ENCODE peak calls at places on chromosome 14, in nine cellular contexts. One of them, this sample, is unnamed.

GRCh38 chr14:69287096-69287991 is 27.4 kb downstream of the GALNT16 start:
- DNase-seq in brain microvascular endothelial cell: no peak
- DNase-seq in endothelial cell of umbilical vein: no peak
- DNase-seq in uterus: peak; percentile 44
- DNase-seq in CD8-positive, alpha-beta memory T cell: no peak
- DNase-seq in hepatocyte: peak; percentile 29
- DNase-seq in heart right ventricle: no peak
- DNase-seq in CD4-positive, alpha-beta memory T cell: no peak
- DNase-seq in bronchial epithelial cell: no peak
- DNase-seq in this sample: no peak

GRCh38 chr14:37597538-37598084 is 2.2 kb downstream of the TTC6 start:
- DNase-seq in CD8-positive, alpha-beta memory T cell: no peak
- DNase-seq in CD4-positive, alpha-beta memory T cell: no peak
- DNase-seq in hepatocyte: peak; percentile 71
- DNase-seq in heart right ventricle: no peak
- DNase-seq in brain microvascular endothelial cell: no peak
- DNase-seq in endothelial cell of umbilical vein: no peak
- DNase-seq in uterus: no peak
- DNase-seq in bronchial epithelial cell: peak; percentile 59
- DNase-seq in this sample: no peak

GRCh38 chr14:60349663-60350365 is 100.8 kb downstream of the PPM1A start:
- DNase-seq in uterus: no peak
- DNase-seq in brain microvascular endothelial cell: peak; percentile 39
- DNase-seq in endothelial cell of umbilical vein: peak; percentile 51
- DNase-seq in heart right ventricle: peak; percentile 26
- DNase-seq in CD8-positive, alpha-beta memory T cell: no peak
- DNase-seq in bronchial epithelial cell: peak; percentile 48
- DNase-seq in CD4-positive, alpha-beta memory T cell: no peak
- DNase-seq in hepatocyte: peak; percentile 61
- DNase-seq in this sample: no peak

GRCh38 chr14:63204407-63205280 is at the start of gene RHOJ:
- DNase-seq in bronchial epithelial cell: no peak
- DNase-seq in brain microvascular endothelial cell: peak; percentile 19
- DNase-seq in endothelial cell of umbilical vein: no peak
- DNase-seq in CD4-positive, alpha-beta memory T cell: no peak
- DNase-seq in CD8-positive, alpha-beta memory T cell: no peak
- DNase-seq in hepatocyte: peak; percentile 41
- DNase-seq in uterus: peak; percentile 25
- DNase-seq in heart right ventricle: peak; percentile 14
- DNase-seq in this sample: no peak

GRCh38 chr14:45085004-45085403 is 1.1 kb downstream of the PRPF39 start:
- DNase-seq in CD8-positive, alpha-beta memory T cell: no peak
- DNase-seq in endothelial cell of umbilical vein: peak; percentile 46
- DNase-seq in hepatocyte: peak; percentile 38
- DNase-seq in uterus: no peak
- DNase-seq in heart right ventricle: no peak
- DNase-seq in CD4-positive, alpha-beta memory T cell: no peak
- DNase-seq in brain microvascular endothelial cell: no peak
- DNase-seq in bronchial epithelial cell: peak; percentile 29
- DNase-seq in this sample: no peak

GRCh38 chr14:77225254-77225653 is 43.7 kb downstream of the TMEM63C start:
- DNase-seq in heart right ventricle: no peak
- DNase-seq in hepatocyte: no peak
- DNase-seq in CD4-positive, alpha-beta memory T cell: no peak
- DNase-seq in bronchial epithelial cell: no peak
- DNase-seq in CD8-positive, alpha-beta memory T cell: no peak
- DNase-seq in endothelial cell of umbilical vein: no peak
- DNase-seq in brain microvascular endothelial cell: no peak
- DNase-seq in uterus: no peak
- DNase-seq in this sample: no peak

GRCh38 chr14:68137704-68138619 is 318.4 kb downstream of the RAD51B start:
- DNase-seq in hepatocyte: peak; percentile 86
- DNase-seq in heart right ventricle: peak; percentile 6
- DNase-seq in bronchial epithelial cell: peak; percentile 100
- DNase-seq in uterus: peak; percentile 35
- DNase-seq in CD4-positive, alpha-beta memory T cell: no peak
- DNase-seq in endothelial cell of umbilical vein: peak; percentile 12
- DNase-seq in CD8-positive, alpha-beta memory T cell: no peak
- DNase-seq in brain microvascular endothelial cell: peak; percentile 99
- DNase-seq in this sample: peak; percentile 86

GRCh38 chr14:77022219-77022852 is 6.2 kb downstream of the IRF2BPL start:
- DNase-seq in bronchial epithelial cell: no peak
- DNase-seq in endothelial cell of umbilical vein: no peak
- DNase-seq in uterus: no peak
- DNase-seq in brain microvascular endothelial cell: no peak
- DNase-seq in heart right ventricle: no peak
- DNase-seq in CD4-positive, alpha-beta memory T cell: no peak
- DNase-seq in CD8-positive, alpha-beta memory T cell: no peak
- DNase-seq in hepatocyte: peak; percentile 17
- DNase-seq in this sample: no peak

GRCh38 chr14:100547633-100548294 is 39.5 kb downstream of the BEGAIN start:
- DNase-seq in brain microvascular endothelial cell: peak; percentile 3
- DNase-seq in uterus: peak; percentile 63
- DNase-seq in hepatocyte: no peak
- DNase-seq in heart right ventricle: peak; percentile 38
- DNase-seq in endothelial cell of umbilical vein: peak; percentile 34
- DNase-seq in CD4-positive, alpha-beta memory T cell: peak; percentile 79
- DNase-seq in CD8-positive, alpha-beta memory T cell: peak; percentile 23
- DNase-seq in bronchial epithelial cell: peak; percentile 55
- DNase-seq in this sample: peak; percentile 52

GRCh38 chr14:24289649-24290283 is 9.8 kb downstream of the DHRS1 start:
- DNase-seq in brain microvascular endothelial cell: no peak
- DNase-seq in heart right ventricle: no peak
- DNase-seq in CD8-positive, alpha-beta memory T cell: no peak
- DNase-seq in endothelial cell of umbilical vein: no peak
- DNase-seq in bronchial epithelial cell: no peak
- DNase-seq in hepatocyte: no peak
- DNase-seq in uterus: no peak
- DNase-seq in CD4-positive, alpha-beta memory T cell: peak; percentile 68
- DNase-seq in this sample: no peak

GRCh38 chr14:29462271-29462670 is 465.4 kb downstream of the PRKD1 start:
- DNase-seq in bronchial epithelial cell: no peak
- DNase-seq in CD8-positive, alpha-beta memory T cell: no peak
- DNase-seq in CD4-positive, alpha-beta memory T cell: no peak
- DNase-seq in uterus: no peak
- DNase-seq in heart right ventricle: no peak
- DNase-seq in endothelial cell of umbilical vein: no peak
- DNase-seq in hepatocyte: no peak
- DNase-seq in brain microvascular endothelial cell: no peak
- DNase-seq in this sample: no peak

DNA sequence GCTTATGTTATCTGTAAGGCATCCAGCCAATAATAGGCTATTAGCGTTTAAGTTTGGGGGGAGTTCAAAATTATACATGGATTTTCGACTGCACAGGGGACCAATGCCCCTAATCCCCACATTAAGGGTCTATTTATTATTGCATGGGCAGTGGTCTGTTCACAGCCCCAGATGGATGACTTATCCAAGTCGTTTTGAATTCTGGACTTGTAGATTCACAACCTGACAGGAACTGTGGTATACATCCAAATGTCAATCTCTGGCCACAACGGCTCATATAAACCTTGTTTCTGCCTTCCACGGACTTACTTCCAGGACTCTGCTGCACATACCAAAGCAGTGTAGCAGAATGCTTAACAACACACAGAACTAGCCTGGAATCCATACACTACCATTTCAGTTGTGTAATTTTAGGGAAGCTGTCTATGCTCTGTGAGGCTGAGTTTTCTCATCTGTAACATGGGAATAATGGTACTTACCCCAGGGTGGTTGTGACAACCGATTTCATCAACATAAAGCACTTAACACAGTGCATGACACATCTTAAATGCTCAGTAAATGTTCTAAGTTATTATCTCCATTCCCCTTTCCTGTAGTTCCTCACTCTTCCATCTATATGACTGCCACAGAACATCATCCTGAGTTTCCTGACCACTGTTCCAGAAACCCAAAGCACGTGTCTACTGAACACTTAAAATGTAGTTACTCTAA is 3.7 kb downstream of the DDX24 start:
- DNase-seq in heart right ventricle: no peak
- DNase-seq in CD4-positive, alpha-beta memory T cell: no peak
- DNase-seq in brain microvascular endothelial cell: no peak
- DNase-seq in uterus: no peak
- DNase-seq in CD8-positive, alpha-beta memory T cell: no peak
- DNase-seq in bronchial epithelial cell: no peak
- DNase-seq in endothelial cell of umbilical vein: no peak
- DNase-seq in hepatocyte: no peak
- DNase-seq in this sample: no peak
- H3K36me3 ChIP-seq in heart right ventricle: peaks cover 53% of the 10 kb centered on the region
- H3K36me3 ChIP-seq in CD4-positive, alpha-beta memory T cell: peaks cover 29% of the 10 kb centered on the region
- H3K36me3 ChIP-seq in brain microvascular endothelial cell: peaks cover 13% of the 10 kb centered on the region
- H3K36me3 ChIP-seq in uterus: no peaks in the 10 kb centered on the region
- H3K36me3 ChIP-seq in CD8-positive, alpha-beta memory T cell: peaks cover 17% of the 10 kb centered on the region
- H3K36me3 ChIP-seq in bronchial epithelial cell: peaks cover 12% of the 10 kb centered on the region
- H3K36me3 ChIP-seq in endothelial cell of umbilical vein: peaks cover 5% of the 10 kb centered on the region
- H3K36me3 ChIP-seq in hepatocyte: no peaks in the 10 kb centered on the region
- H3K36me3 ChIP-seq in this sample: peaks cover 2% of the 10 kb centered on the region

GRCh38 chr14:81209187-81209836 is 11.4 kb downstream of the GTF2A1 start:
- DNase-seq in CD8-positive, alpha-beta memory T cell: no peak
- DNase-seq in hepatocyte: no peak
- DNase-seq in CD4-positive, alpha-beta memory T cell: no peak
- DNase-seq in brain microvascular endothelial cell: peak; percentile 32
- DNase-seq in uterus: no peak
- DNase-seq in heart right ventricle: no peak
- DNase-seq in endothelial cell of umbilical vein: no peak
- DNase-seq in bronchial epithelial cell: no peak
- DNase-seq in this sample: no peak

GRCh38 chr14:81206115-81206514 is 14.6 kb downstream of the GTF2A1 start:
- DNase-seq in uterus: no peak
- DNase-seq in brain microvascular endothelial cell: peak; percentile 5
- DNase-seq in CD4-positive, alpha-beta memory T cell: no peak
- DNase-seq in bronchial epithelial cell: no peak
- DNase-seq in endothelial cell of umbilical vein: no peak
- DNase-seq in hepatocyte: no peak
- DNase-seq in CD8-positive, alpha-beta memory T cell: no peak
- DNase-seq in heart right ventricle: no peak
- DNase-seq in this sample: no peak

GRCh38 chr14:81200041-81200440 is 20.7 kb downstream of the GTF2A1 start:
- DNase-seq in heart right ventricle: no peak
- DNase-seq in endothelial cell of umbilical vein: no peak
- DNase-seq in hepatocyte: no peak
- DNase-seq in brain microvascular endothelial cell: no peak
- DNase-seq in bronchial epithelial cell: no peak
- DNase-seq in CD8-positive, alpha-beta memory T cell: no peak
- DNase-seq in uterus: no peak
- DNase-seq in CD4-positive, alpha-beta memory T cell: no peak
- DNase-seq in this sample: no peak

GRCh38 chr14:81208489-81208888 is 12.3 kb downstream of the GTF2A1 start:
- DNase-seq in hepatocyte: no peak
- DNase-seq in bronchial epithelial cell: no peak
- DNase-seq in CD8-positive, alpha-beta memory T cell: no peak
- DNase-seq in uterus: no peak
- DNase-seq in brain microvascular endothelial cell: no peak
- DNase-seq in endothelial cell of umbilical vein: no peak
- DNase-seq in heart right ventricle: no peak
- DNase-seq in CD4-positive, alpha-beta memory T cell: no peak
- DNase-seq in this sample: no peak

DNA sequence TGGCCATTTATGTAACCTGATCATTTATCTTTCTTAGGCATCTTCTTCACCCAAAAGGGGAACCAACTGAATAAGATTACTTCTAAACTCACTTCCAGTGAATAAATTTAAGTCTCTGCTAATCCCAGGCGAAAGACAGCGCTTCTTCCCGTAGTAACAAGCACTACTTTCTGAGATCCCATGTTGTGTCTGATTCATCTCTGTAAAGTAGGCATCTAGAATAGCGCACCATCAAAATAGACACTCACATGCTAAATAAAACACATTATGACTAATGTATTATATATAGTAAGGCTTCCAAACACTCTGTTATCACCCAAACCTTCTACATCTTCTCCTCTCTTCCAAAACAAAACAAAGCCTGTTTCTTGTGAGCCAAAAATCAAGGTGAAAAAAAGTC is 15.1 kb downstream of the GTF2A1 start:
- DNase-seq in uterus: no peak
- DNase-seq in brain microvascular endothelial cell: no peak
- DNase-seq in CD4-positive, alpha-beta memory T cell: no peak
- DNase-seq in endothelial cell of umbilical vein: no peak
- DNase-seq in hepatocyte: no peak
- DNase-seq in heart right ventricle: no peak
- DNase-seq in bronchial epithelial cell: no peak
- DNase-seq in CD8-positive, alpha-beta memory T cell: no peak
- DNase-seq in this sample: no peak
- H3K36me3 ChIP-seq in uterus: peaks cover 3% of the 10 kb centered on the region
- H3K36me3 ChIP-seq in brain microvascular endothelial cell: peaks cover 24% of the 10 kb centered on the region
- H3K36me3 ChIP-seq in CD4-positive, alpha-beta memory T cell: peaks cover 28% of the 10 kb centered on the region
- H3K36me3 ChIP-seq in endothelial cell of umbilical vein: peaks cover 11% of the 10 kb centered on the region
- H3K36me3 ChIP-seq in hepatocyte: no peaks in the 10 kb centered on the region
- H3K36me3 ChIP-seq in heart right ventricle: peaks cover 87% of the 10 kb centered on the region
- H3K36me3 ChIP-seq in bronchial epithelial cell: peaks cover 4% of the 10 kb centered on the region
- H3K36me3 ChIP-seq in CD8-positive, alpha-beta memory T cell: peaks cover 32% of the 10 kb centered on the region
- H3K36me3 ChIP-seq in this sample: peaks cover 5% of the 10 kb centered on the region

DNA sequence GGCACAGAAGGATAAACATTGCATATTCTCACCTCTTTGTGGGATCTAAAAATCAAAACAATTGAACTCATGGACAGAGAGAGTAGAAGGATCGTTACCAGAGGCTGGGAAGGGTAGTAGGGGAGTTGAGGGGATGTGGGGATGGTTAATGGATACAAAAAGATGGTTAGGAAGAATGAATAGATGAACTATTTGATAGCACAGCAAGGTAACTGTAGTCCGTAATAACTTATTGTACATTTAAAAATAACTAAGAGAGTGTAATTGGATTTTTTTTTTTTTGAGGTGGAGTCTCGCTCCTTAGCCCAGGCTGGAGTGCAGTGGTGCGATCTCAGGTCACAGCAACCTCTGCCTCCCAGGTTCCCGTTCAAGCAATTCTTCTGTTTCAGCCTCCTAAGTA is 52.0 kb downstream of the NUBPL start:
- DNase-seq in heart right ventricle: no peak
- DNase-seq in brain microvascular endothelial cell: no peak
- DNase-seq in hepatocyte: no peak
- DNase-seq in CD4-positive, alpha-beta memory T cell: no peak
- DNase-seq in bronchial epithelial cell: no peak
- DNase-seq in CD8-positive, alpha-beta memory T cell: no peak
- DNase-seq in endothelial cell of umbilical vein: no peak
- DNase-seq in uterus: no peak
- DNase-seq in this sample: no peak
- H3K36me3 ChIP-seq in heart right ventricle: no peaks in the 10 kb centered on the region
- H3K36me3 ChIP-seq in brain microvascular endothelial cell: no peaks in the 10 kb centered on the region
- H3K36me3 ChIP-seq in hepatocyte: no peaks in the 10 kb centered on the region
- H3K36me3 ChIP-seq in CD4-positive, alpha-beta memory T cell: no peaks in the 10 kb centered on the region
- H3K36me3 ChIP-seq in bronchial epithelial cell: no peaks in the 10 kb centered on the region
- H3K36me3 ChIP-seq in CD8-positive, alpha-beta memory T cell: no peaks in the 10 kb centered on the region
- H3K36me3 ChIP-seq in endothelial cell of umbilical vein: no peaks in the 10 kb centered on the region
- H3K36me3 ChIP-seq in uterus: no peaks in the 10 kb centered on the region
- H3K36me3 ChIP-seq in this sample: no peaks in the 10 kb centered on the region

GRCh38 chr14:92143309-92143708 is 21.5 kb downstream of the CPSF2 start:
- DNase-seq in CD4-positive, alpha-beta memory T cell: no peak
- DNase-seq in CD8-positive, alpha-beta memory T cell: no peak
- DNase-seq in hepatocyte: no peak
- DNase-seq in brain microvascular endothelial cell: no peak
- DNase-seq in bronchial epithelial cell: no peak
- DNase-seq in endothelial cell of umbilical vein: no peak
- DNase-seq in heart right ventricle: no peak
- DNase-seq in uterus: no peak
- DNase-seq in this sample: no peak

GRCh38 chr14:92143962-92144361 is 22.2 kb downstream of the CPSF2 start:
- DNase-seq in CD4-positive, alpha-beta memory T cell: no peak
- DNase-seq in bronchial epithelial cell: no peak
- DNase-seq in brain microvascular endothelial cell: no peak
- DNase-seq in endothelial cell of umbilical vein: no peak
- DNase-seq in hepatocyte: no peak
- DNase-seq in heart right ventricle: no peak
- DNase-seq in uterus: no peak
- DNase-seq in CD8-positive, alpha-beta memory T cell: no peak
- DNase-seq in this sample: no peak

GRCh38 chr14:92144708-92145107 is 22.9 kb downstream of the CPSF2 start:
- DNase-seq in heart right ventricle: no peak
- DNase-seq in hepatocyte: no peak
- DNase-seq in uterus: no peak
- DNase-seq in CD8-positive, alpha-beta memory T cell: no peak
- DNase-seq in bronchial epithelial cell: no peak
- DNase-seq in brain microvascular endothelial cell: peak; percentile 36
- DNase-seq in CD4-positive, alpha-beta memory T cell: no peak
- DNase-seq in endothelial cell of umbilical vein: no peak
- DNase-seq in this sample: no peak
- H3K36me3 ChIP-seq in heart right ventricle: peaks cover 100% of the 10 kb centered on the region
- H3K36me3 ChIP-seq in hepatocyte: peaks cover 5% of the 10 kb centered on the region
- H3K36me3 ChIP-seq in uterus: no peaks in the 10 kb centered on the region
- H3K36me3 ChIP-seq in CD8-positive, alpha-beta memory T cell: peaks cover 35% of the 10 kb centered on the region
- H3K36me3 ChIP-seq in bronchial epithelial cell: peaks cover 11% of the 10 kb centered on the region
- H3K36me3 ChIP-seq in brain microvascular endothelial cell: peaks cover 50% of the 10 kb centered on the region
- H3K36me3 ChIP-seq in CD4-positive, alpha-beta memory T cell: peaks cover 52% of the 10 kb centered on the region
- H3K36me3 ChIP-seq in endothelial cell of umbilical vein: peaks cover 9% of the 10 kb centered on the region
- H3K36me3 ChIP-seq in this sample: peaks cover 8% of the 10 kb centered on the region